ENCODE peak calls at places on chromosomes 1 and 21, in eight cellular contexts. One of them, this sample, is unnamed.

GRCh38 chr1:152125834-152126443 is 10.7 kb upstream of the TCHH start:
- DNase-seq in stimulated activated CD4-positive, alpha-beta T cell treated with anti-CD3 and anti-CD28 coated beads, Interleukin-12 subunit alpha, Interleukin-12 subunit beta, amount 100 ng/mL, for 4 hours: no peak
- DNase-seq in ELR: no peak
- DNase-seq in small intestine: no peak
- DNase-seq in HEK293T: no peak
- DNase-seq in endodermal cell: no peak
- DNase-seq in NCI-H2029: no peak
- DNase-seq in astrocyte of the cerebellum: no peak
- DNase-seq in this sample: no peak

GRCh38 chr1:78286686-78287085 is 204.1 kb upstream of the PTGFR start:
- DNase-seq in stimulated activated CD4-positive, alpha-beta T cell treated with anti-CD3 and anti-CD28 coated beads, Interleukin-12 subunit alpha, Interleukin-12 subunit beta, amount 100 ng/mL, for 4 hours: no peak
- DNase-seq in ELR: peak
- DNase-seq in small intestine: no peak
- DNase-seq in HEK293T: no peak
- DNase-seq in endodermal cell: no peak
- DNase-seq in NCI-H2029: no peak
- DNase-seq in astrocyte of the cerebellum: no peak
- DNase-seq in this sample: no peak

GRCh38 chr1:109027841-109028240 is 14.1 kb downstream of the WDR47 start:
- DNase-seq in stimulated activated CD4-positive, alpha-beta T cell treated with anti-CD3 and anti-CD28 coated beads, Interleukin-12 subunit alpha, Interleukin-12 subunit beta, amount 100 ng/mL, for 4 hours: no peak
- DNase-seq in ELR: peak
- DNase-seq in small intestine: no peak
- DNase-seq in HEK293T: no peak
- DNase-seq in endodermal cell: no peak
- DNase-seq in NCI-H2029: no peak
- DNase-seq in astrocyte of the cerebellum: no peak
- DNase-seq in this sample: no peak

GRCh38 chr1:76425104-76425842 is 350.7 kb downstream of the ST6GALNAC3 start:
- DNase-seq in stimulated activated CD4-positive, alpha-beta T cell treated with anti-CD3 and anti-CD28 coated beads, Interleukin-12 subunit alpha, Interleukin-12 subunit beta, amount 100 ng/mL, for 4 hours: no peak
- DNase-seq in ELR: no peak
- DNase-seq in small intestine: no peak
- DNase-seq in HEK293T: no peak
- DNase-seq in endodermal cell: peak
- DNase-seq in NCI-H2029: no peak
- DNase-seq in astrocyte of the cerebellum: no peak
- DNase-seq in this sample: no peak

GRCh38 chr1:156196445-156196844 is 2.5 kb downstream of the SLC25A44 start:
- DNase-seq in stimulated activated CD4-positive, alpha-beta T cell treated with anti-CD3 and anti-CD28 coated beads, Interleukin-12 subunit alpha, Interleukin-12 subunit beta, amount 100 ng/mL, for 4 hours: no peak
- DNase-seq in ELR: no peak
- DNase-seq in small intestine: no peak
- DNase-seq in HEK293T: no peak
- DNase-seq in endodermal cell: no peak
- DNase-seq in NCI-H2029: no peak
- DNase-seq in astrocyte of the cerebellum: no peak
- DNase-seq in this sample: no peak

GRCh38 chr1:205933672-205934618 is 9.3 kb downstream of the SLC26A9 start:
- DNase-seq in stimulated activated CD4-positive, alpha-beta T cell treated with anti-CD3 and anti-CD28 coated beads, Interleukin-12 subunit alpha, Interleukin-12 subunit beta, amount 100 ng/mL, for 4 hours: no peak
- DNase-seq in ELR: peak
- DNase-seq in small intestine: no peak
- DNase-seq in HEK293T: no peak
- DNase-seq in endodermal cell: no peak
- DNase-seq in NCI-H2029: no peak
- DNase-seq in astrocyte of the cerebellum: no peak
- DNase-seq in this sample: no peak

GRCh38 chr21:25582164-25582563 is 25.1 kb downstream of the MRPL39 start:
- DNase-seq in stimulated activated CD4-positive, alpha-beta T cell treated with anti-CD3 and anti-CD28 coated beads, Interleukin-12 subunit alpha, Interleukin-12 subunit beta, amount 100 ng/mL, for 4 hours: no peak
- DNase-seq in ELR: no peak
- DNase-seq in small intestine: no peak
- DNase-seq in HEK293T: no peak
- DNase-seq in endodermal cell: no peak
- DNase-seq in NCI-H2029: no peak
- DNase-seq in astrocyte of the cerebellum: no peak
- DNase-seq in this sample: no peak

GRCh38 chr1:53771648-53772047 is 32.7 kb upstream of the GLIS1 start:
- DNase-seq in stimulated activated CD4-positive, alpha-beta T cell treated with anti-CD3 and anti-CD28 coated beads, Interleukin-12 subunit alpha, Interleukin-12 subunit beta, amount 100 ng/mL, for 4 hours: no peak
- DNase-seq in ELR: peak
- DNase-seq in small intestine: no peak
- DNase-seq in HEK293T: no peak
- DNase-seq in endodermal cell: no peak
- DNase-seq in NCI-H2029: no peak
- DNase-seq in astrocyte of the cerebellum: peak
- DNase-seq in this sample: no peak

GRCh38 chr1:94590203-94591137 is 48.9 kb upstream of the F3 start:
- DNase-seq in stimulated activated CD4-positive, alpha-beta T cell treated with anti-CD3 and anti-CD28 coated beads, Interleukin-12 subunit alpha, Interleukin-12 subunit beta, amount 100 ng/mL, for 4 hours: no peak
- DNase-seq in ELR: no peak
- DNase-seq in small intestine: no peak
- DNase-seq in HEK293T: no peak
- DNase-seq in endodermal cell: no peak
- DNase-seq in NCI-H2029: no peak
- DNase-seq in astrocyte of the cerebellum: no peak
- DNase-seq in this sample: no peak

GRCh38 chr1:55129194-55129728 is 85.9 kb downstream of the USP24 start:
- DNase-seq in stimulated activated CD4-positive, alpha-beta T cell treated with anti-CD3 and anti-CD28 coated beads, Interleukin-12 subunit alpha, Interleukin-12 subunit beta, amount 100 ng/mL, for 4 hours: no peak
- DNase-seq in ELR: peak
- DNase-seq in small intestine: no peak
- DNase-seq in HEK293T: no peak
- DNase-seq in endodermal cell: no peak
- DNase-seq in NCI-H2029: no peak
- DNase-seq in astrocyte of the cerebellum: peak
- DNase-seq in this sample: no peak

GRCh38 chr1:30539856-30540243 is 183.5 kb downstream of the MATN1 start:
- DNase-seq in stimulated activated CD4-positive, alpha-beta T cell treated with anti-CD3 and anti-CD28 coated beads, Interleukin-12 subunit alpha, Interleukin-12 subunit beta, amount 100 ng/mL, for 4 hours: no peak
- DNase-seq in ELR: no peak
- DNase-seq in small intestine: no peak
- DNase-seq in HEK293T: peak
- DNase-seq in endodermal cell: no peak
- DNase-seq in NCI-H2029: no peak
- DNase-seq in astrocyte of the cerebellum: no peak
- DNase-seq in this sample: no peak

GRCh38 chr1:21383785-21384401 is 56.0 kb upstream of the NBPF3 start:
- DNase-seq in stimulated activated CD4-positive, alpha-beta T cell treated with anti-CD3 and anti-CD28 coated beads, Interleukin-12 subunit alpha, Interleukin-12 subunit beta, amount 100 ng/mL, for 4 hours: no peak
- DNase-seq in ELR: no peak
- DNase-seq in small intestine: no peak
- DNase-seq in HEK293T: no peak
- DNase-seq in endodermal cell: no peak
- DNase-seq in NCI-H2029: no peak
- DNase-seq in astrocyte of the cerebellum: no peak
- DNase-seq in this sample: no peak

GRCh38 chr1:32503153-32503552 is 36.1 kb upstream of the ZBTB8A start:
- DNase-seq in stimulated activated CD4-positive, alpha-beta T cell treated with anti-CD3 and anti-CD28 coated beads, Interleukin-12 subunit alpha, Interleukin-12 subunit beta, amount 100 ng/mL, for 4 hours: no peak
- DNase-seq in ELR: no peak
- DNase-seq in small intestine: no peak
- DNase-seq in HEK293T: no peak
- DNase-seq in endodermal cell: no peak
- DNase-seq in NCI-H2029: no peak
- DNase-seq in astrocyte of the cerebellum: no peak
- DNase-seq in this sample: no peak

GRCh38 chr1:39470040-39470439 is 21.4 kb upstream of the BMP8A start:
- DNase-seq in stimulated activated CD4-positive, alpha-beta T cell treated with anti-CD3 and anti-CD28 coated beads, Interleukin-12 subunit alpha, Interleukin-12 subunit beta, amount 100 ng/mL, for 4 hours: no peak
- DNase-seq in ELR: no peak
- DNase-seq in small intestine: no peak
- DNase-seq in HEK293T: no peak
- DNase-seq in endodermal cell: no peak
- DNase-seq in NCI-H2029: no peak
- DNase-seq in astrocyte of the cerebellum: no peak
- DNase-seq in this sample: no peak

GRCh38 chr1:240217398-240217797 is 125.7 kb downstream of the FMN2 start:
- DNase-seq in stimulated activated CD4-positive, alpha-beta T cell treated with anti-CD3 and anti-CD28 coated beads, Interleukin-12 subunit alpha, Interleukin-12 subunit beta, amount 100 ng/mL, for 4 hours: no peak
- DNase-seq in ELR: no peak
- DNase-seq in small intestine: no peak
- DNase-seq in HEK293T: no peak
- DNase-seq in endodermal cell: no peak
- DNase-seq in NCI-H2029: no peak
- DNase-seq in astrocyte of the cerebellum: no peak
- DNase-seq in this sample: no peak

GRCh38 chr21:42162831-42163510 is 56.0 kb upstream of the ABCG1 start:
- DNase-seq in stimulated activated CD4-positive, alpha-beta T cell treated with anti-CD3 and anti-CD28 coated beads, Interleukin-12 subunit alpha, Interleukin-12 subunit beta, amount 100 ng/mL, for 4 hours: no peak
- DNase-seq in ELR: no peak
- DNase-seq in small intestine: no peak
- DNase-seq in HEK293T: no peak
- DNase-seq in endodermal cell: peak
- DNase-seq in NCI-H2029: no peak
- DNase-seq in astrocyte of the cerebellum: no peak
- DNase-seq in this sample: no peak

GRCh38 chr1:161046574-161047167 is 894 bp upstream of the USF1 start:
- DNase-seq in stimulated activated CD4-positive, alpha-beta T cell treated with anti-CD3 and anti-CD28 coated beads, Interleukin-12 subunit alpha, Interleukin-12 subunit beta, amount 100 ng/mL, for 4 hours: no peak
- DNase-seq in ELR: no peak
- DNase-seq in small intestine: no peak
- DNase-seq in HEK293T: no peak
- DNase-seq in endodermal cell: no peak
- DNase-seq in NCI-H2029: peak
- DNase-seq in astrocyte of the cerebellum: no peak
- DNase-seq in this sample: no peak

GRCh38 chr1:59761440-59761839 is 53.3 kb upstream of the HOOK1 start:
- DNase-seq in stimulated activated CD4-positive, alpha-beta T cell treated with anti-CD3 and anti-CD28 coated beads, Interleukin-12 subunit alpha, Interleukin-12 subunit beta, amount 100 ng/mL, for 4 hours: no peak
- DNase-seq in ELR: no peak
- DNase-seq in small intestine: no peak
- DNase-seq in HEK293T: no peak
- DNase-seq in endodermal cell: no peak
- DNase-seq in NCI-H2029: peak
- DNase-seq in astrocyte of the cerebellum: no peak
- DNase-seq in this sample: no peak

GRCh38 chr1:229019647-229020281 is 251.1 kb upstream of the RAB4A start:
- DNase-seq in stimulated activated CD4-positive, alpha-beta T cell treated with anti-CD3 and anti-CD28 coated beads, Interleukin-12 subunit alpha, Interleukin-12 subunit beta, amount 100 ng/mL, for 4 hours: no peak
- DNase-seq in ELR: no peak
- DNase-seq in small intestine: peak
- DNase-seq in HEK293T: no peak
- DNase-seq in endodermal cell: peak
- DNase-seq in NCI-H2029: no peak
- DNase-seq in astrocyte of the cerebellum: no peak
- DNase-seq in this sample: no peak

GRCh38 chr1:86997538-86997937 is 83.1 kb downstream of the HS2ST1 start:
- DNase-seq in stimulated activated CD4-positive, alpha-beta T cell treated with anti-CD3 and anti-CD28 coated beads, Interleukin-12 subunit alpha, Interleukin-12 subunit beta, amount 100 ng/mL, for 4 hours: no peak
- DNase-seq in ELR: no peak
- DNase-seq in small intestine: no peak
- DNase-seq in HEK293T: no peak
- DNase-seq in endodermal cell: no peak
- DNase-seq in NCI-H2029: no peak
- DNase-seq in astrocyte of the cerebellum: no peak
- DNase-seq in this sample: no peak

GRCh38 chr1:17545354-17545753 is 5.9 kb downstream of the ARHGEF10L start:
- DNase-seq in stimulated activated CD4-positive, alpha-beta T cell treated with anti-CD3 and anti-CD28 coated beads, Interleukin-12 subunit alpha, Interleukin-12 subunit beta, amount 100 ng/mL, for 4 hours: no peak
- DNase-seq in ELR: peak
- DNase-seq in small intestine: peak
- DNase-seq in HEK293T: no peak
- DNase-seq in endodermal cell: no peak
- DNase-seq in NCI-H2029: no peak
- DNase-seq in astrocyte of the cerebellum: no peak
- DNase-seq in this sample: no peak

GRCh38 chr1:247386695-247387094 is 29.3 kb upstream of the NLRP3 start:
- DNase-seq in stimulated activated CD4-positive, alpha-beta T cell treated with anti-CD3 and anti-CD28 coated beads, Interleukin-12 subunit alpha, Interleukin-12 subunit beta, amount 100 ng/mL, for 4 hours: no peak
- DNase-seq in ELR: peak
- DNase-seq in small intestine: no peak
- DNase-seq in HEK293T: no peak
- DNase-seq in endodermal cell: no peak
- DNase-seq in NCI-H2029: no peak
- DNase-seq in astrocyte of the cerebellum: peak
- DNase-seq in this sample: no peak

GRCh38 chr1:234114648-234115307 is 210.3 kb downstream of the SLC35F3 start:
- DNase-seq in stimulated activated CD4-positive, alpha-beta T cell treated with anti-CD3 and anti-CD28 coated beads, Interleukin-12 subunit alpha, Interleukin-12 subunit beta, amount 100 ng/mL, for 4 hours: no peak
- DNase-seq in ELR: peak
- DNase-seq in small intestine: peak
- DNase-seq in HEK293T: peak
- DNase-seq in endodermal cell: peak
- DNase-seq in NCI-H2029: peak
- DNase-seq in astrocyte of the cerebellum: peak
- DNase-seq in this sample: no peak

GRCh38 chr21:36454079-36454478 is 25.8 kb downstream of the CLDN14 start:
- DNase-seq in stimulated activated CD4-positive, alpha-beta T cell treated with anti-CD3 and anti-CD28 coated beads, Interleukin-12 subunit alpha, Interleukin-12 subunit beta, amount 100 ng/mL, for 4 hours: no peak
- DNase-seq in ELR: no peak
- DNase-seq in small intestine: no peak
- DNase-seq in HEK293T: no peak
- DNase-seq in endodermal cell: peak
- DNase-seq in NCI-H2029: no peak
- DNase-seq in astrocyte of the cerebellum: no peak
- DNase-seq in this sample: no peak

GRCh38 chr1:99180343-99180808 is 83.9 kb upstream of the PLPPR4 start:
- DNase-seq in stimulated activated CD4-positive, alpha-beta T cell treated with anti-CD3 and anti-CD28 coated beads, Interleukin-12 subunit alpha, Interleukin-12 subunit beta, amount 100 ng/mL, for 4 hours: peak
- DNase-seq in ELR: peak
- DNase-seq in small intestine: peak
- DNase-seq in HEK293T: peak
- DNase-seq in endodermal cell: peak
- DNase-seq in NCI-H2029: peak
- DNase-seq in astrocyte of the cerebellum: peak
- DNase-seq in this sample: peak

GRCh38 chr1:116334015-116334547 is 39.0 kb upstream of the ATP1A1 start:
- DNase-seq in stimulated activated CD4-positive, alpha-beta T cell treated with anti-CD3 and anti-CD28 coated beads, Interleukin-12 subunit alpha, Interleukin-12 subunit beta, amount 100 ng/mL, for 4 hours: no peak
- DNase-seq in ELR: peak
- DNase-seq in small intestine: peak
- DNase-seq in HEK293T: no peak
- DNase-seq in endodermal cell: no peak
- DNase-seq in NCI-H2029: no peak
- DNase-seq in astrocyte of the cerebellum: peak
- DNase-seq in this sample: no peak

GRCh38 chr1:119040906-119041305 is 52.8 kb upstream of the TBX15 start:
- DNase-seq in stimulated activated CD4-positive, alpha-beta T cell treated with anti-CD3 and anti-CD28 coated beads, Interleukin-12 subunit alpha, Interleukin-12 subunit beta, amount 100 ng/mL, for 4 hours: no peak
- DNase-seq in ELR: no peak
- DNase-seq in small intestine: no peak
- DNase-seq in HEK293T: no peak
- DNase-seq in endodermal cell: no peak
- DNase-seq in NCI-H2029: no peak
- DNase-seq in astrocyte of the cerebellum: no peak
- DNase-seq in this sample: no peak

GRCh38 chr21:29382029-29382654 is 83.4 kb downstream of the BACH1 start:
- DNase-seq in stimulated activated CD4-positive, alpha-beta T cell treated with anti-CD3 and anti-CD28 coated beads, Interleukin-12 subunit alpha, Interleukin-12 subunit beta, amount 100 ng/mL, for 4 hours: no peak
- DNase-seq in ELR: peak
- DNase-seq in small intestine: peak
- DNase-seq in HEK293T: no peak
- DNase-seq in endodermal cell: no peak
- DNase-seq in NCI-H2029: no peak
- DNase-seq in astrocyte of the cerebellum: peak
- DNase-seq in this sample: no peak

This sample was measured in progenitor cell of endocrine pancreas.